ENCODE peak calls at places on chromosome 2, in nine cellular contexts. Q is NCI-H1092 treated with DMSO at 0.1 percent for 48 hours; C is CD8-positive, alpha-beta memory T cell; O is HuH-7.5; V is psoas muscle; A is left ventricle myocardium superior; S is pancreas; D is NCI-H1048; J is CD4-positive, alpha-beta T cell. G is an unnamed sample.

GRCh38 chr2:202387608-202388342 is 11.6 kb downstream of the BMPR2 start:
- DNase-seq in C (no peak), J (no peak), S (no peak), Q (no peak), A (no peak), V (no peak), O (no peak), D (no peak), G (no peak)

GRCh38 chr2:14363976-14364375 is 268.5 kb upstream of the LRATD1 start:
- DNase-seq in J (no peak), O (no peak), D (no peak), V (no peak), C (no peak), A (no peak), Q (no peak), S (no peak), G (no peak)

GRCh38 chr2:236095502-236095901 is 72.7 kb downstream of the GBX2 start:
- DNase-seq in D (no peak), V (no peak), O (no peak), A (no peak), C (no peak), Q (no peak), S (no peak), J (no peak), G (no peak)

GRCh38 chr2:212520340-212520739 is 18.3 kb downstream of the ERBB4 start:
- DNase-seq in D (no peak), C (no peak), Q (peak; percentile 12), O (no peak), V (no peak), J (no peak), S (no peak), A (no peak), G (peak; percentile 61)

GRCh38 chr2:192122946-192123345 is 71.8 kb downstream of the TMEFF2 start:
- DNase-seq in J (no peak), O (no peak), Q (no peak), C (no peak), V (no peak), S (no peak), A (no peak), D (no peak), G (no peak)

GRCh38 chr2:220104871-220105351 is 477.5 kb downstream of the SLC4A3 start:
- DNase-seq in V (no peak), J (no peak), A (peak; percentile 51), O (no peak), S (no peak), C (no peak), D (no peak), Q (no peak), G (peak; percentile 32)

GRCh38 chr2:40168546-40168945 is 283.3 kb downstream of the SLC8A1 start:
- DNase-seq in S (no peak), V (no peak), C (no peak), Q (no peak), D (no peak), O (no peak), J (no peak), A (no peak), G (no peak)

GRCh38 chr2:71672640-71673401 is 219.5 kb downstream of the DYSF start:
- DNase-seq in A (peak; percentile 15), O (no peak), Q (no peak), S (no peak), C (no peak), J (no peak), D (no peak), V (no peak), G (no peak)

GRCh38 chr2:23838970-23839369 is 88.0 kb downstream of the ATAD2B start:
- DNase-seq in A (no peak), J (no peak), O (no peak), S (no peak), C (no peak), Q (no peak), V (no peak), D (no peak), G (no peak)

GRCh38 chr2:5664197-5664728 is 27.9 kb upstream of the SOX11 start:
- DNase-seq in J (no peak), Q (no peak), A (no peak), C (no peak), V (no peak), D (no peak), S (no peak), O (no peak), G (no peak)

GRCh38 chr2:54609647-54610046 is 113.8 kb upstream of the EML6 start:
- DNase-seq in A (no peak), O (no peak), D (no peak), Q (no peak), S (no peak), J (no peak), C (no peak), V (no peak), G (no peak)